ENCODE peak calls at places on chromosomes 11 and 22, in five cellular contexts. F is neural progenitor cell, S is fibroblast of mammary gland, A is endothelial cell, W is B cell. B is an unnamed sample.

GRCh38 chr11:113449743-113450142 is 25.5 kb downstream of the DRD2 start:
- DNase-seq in F (no peak), S (no peak), A (no peak), W (no peak), B (no peak)

GRCh38 chr11:133586903-133587517 is 54.7 kb upstream of the OPCML start:
- DNase-seq in F (no peak), S (no peak), A (no peak), W (no peak), B (no peak)

GRCh38 chr11:131943296-131943695 is 572.9 kb downstream of the NTM start:
- DNase-seq in F (no peak), S (no peak), A (no peak), W (no peak), B (no peak)

GRCh38 chr11:75388386-75389275 is 10.7 kb upstream of the RPS3 start:
- DNase-seq in F (peak), S (peak), A (peak), W (peak), B (peak)

GRCh38 chr11:112584674-112585073 is 324.0 kb upstream of the PLET1 start:
- DNase-seq in F (peak), S (no peak), A (peak), W (no peak), B (no peak)

GRCh38 chr22:39135092-39135896 is 17.2 kb downstream of the CBX7 start:
- DNase-seq in F (peak), S (no peak), A (peak), W (peak), B (peak)

GRCh38 chr22:50262460-50262911 is 1.0 kb upstream of the MAPK12 start:
- DNase-seq in F (no peak), S (peak), A (no peak), W (no peak), B (no peak)

GRCh38 chr11:11250470-11250869 is 102.6 kb downstream of the CSNK2A3 start:
- DNase-seq in F (no peak), S (no peak), A (no peak), W (no peak), B (no peak)

GRCh38 chr11:16981651-16982194 is 32.5 kb downstream of the PLEKHA7 start:
- DNase-seq in F (peak), S (no peak), A (no peak), W (no peak), B (no peak)

DNA sequence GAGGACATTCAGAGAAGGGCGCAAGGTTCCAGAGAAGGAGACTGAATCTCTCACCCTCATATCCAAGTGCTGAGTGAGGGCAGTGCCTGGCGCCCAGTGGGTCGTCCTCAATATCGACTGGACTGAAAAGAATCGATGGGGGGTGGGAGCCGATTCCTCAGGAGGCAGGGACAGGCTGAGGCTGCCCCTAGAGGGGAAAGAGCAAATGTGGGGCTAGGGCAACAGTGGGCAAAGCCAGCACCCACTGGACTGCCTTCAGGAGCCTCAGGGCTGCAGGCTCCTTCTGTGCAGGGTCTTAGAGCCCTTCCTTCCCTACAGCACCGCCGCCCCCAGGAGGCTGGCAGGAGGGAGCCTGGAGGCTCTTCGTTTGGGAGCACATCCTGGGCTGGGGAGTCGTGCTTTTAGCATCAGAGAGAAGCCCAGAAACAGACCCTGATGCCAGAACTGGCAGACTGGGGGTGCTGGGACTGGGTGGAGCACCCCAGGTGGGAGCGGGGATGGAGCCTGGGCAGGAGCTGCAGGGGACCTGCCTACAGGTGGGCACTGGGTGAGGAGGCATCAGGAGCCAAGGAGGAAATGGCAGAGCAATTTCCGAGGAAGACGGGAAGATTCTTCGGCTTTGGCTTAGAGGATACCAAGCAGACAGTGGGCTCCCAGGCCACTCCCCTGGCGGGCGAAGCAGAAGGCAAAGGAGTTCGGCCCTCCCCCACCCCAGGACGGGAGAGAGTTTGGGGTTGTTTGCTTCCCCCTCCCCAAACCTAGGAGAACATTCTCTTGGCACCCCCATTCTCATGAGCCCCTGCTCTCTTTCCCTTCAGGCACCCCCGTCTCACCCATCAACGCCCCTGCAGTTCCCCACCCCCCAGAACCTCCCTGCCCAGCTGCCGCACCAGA is 1.2 kb downstream of the SYT7 start:
- DNase-seq in F (peak), S (no peak), A (no peak), W (peak), B (no peak)
- TF ChIP-seq CTCF in F (peak), S (no peak), A (no peak), W (no peak), B (no peak)

DNA sequence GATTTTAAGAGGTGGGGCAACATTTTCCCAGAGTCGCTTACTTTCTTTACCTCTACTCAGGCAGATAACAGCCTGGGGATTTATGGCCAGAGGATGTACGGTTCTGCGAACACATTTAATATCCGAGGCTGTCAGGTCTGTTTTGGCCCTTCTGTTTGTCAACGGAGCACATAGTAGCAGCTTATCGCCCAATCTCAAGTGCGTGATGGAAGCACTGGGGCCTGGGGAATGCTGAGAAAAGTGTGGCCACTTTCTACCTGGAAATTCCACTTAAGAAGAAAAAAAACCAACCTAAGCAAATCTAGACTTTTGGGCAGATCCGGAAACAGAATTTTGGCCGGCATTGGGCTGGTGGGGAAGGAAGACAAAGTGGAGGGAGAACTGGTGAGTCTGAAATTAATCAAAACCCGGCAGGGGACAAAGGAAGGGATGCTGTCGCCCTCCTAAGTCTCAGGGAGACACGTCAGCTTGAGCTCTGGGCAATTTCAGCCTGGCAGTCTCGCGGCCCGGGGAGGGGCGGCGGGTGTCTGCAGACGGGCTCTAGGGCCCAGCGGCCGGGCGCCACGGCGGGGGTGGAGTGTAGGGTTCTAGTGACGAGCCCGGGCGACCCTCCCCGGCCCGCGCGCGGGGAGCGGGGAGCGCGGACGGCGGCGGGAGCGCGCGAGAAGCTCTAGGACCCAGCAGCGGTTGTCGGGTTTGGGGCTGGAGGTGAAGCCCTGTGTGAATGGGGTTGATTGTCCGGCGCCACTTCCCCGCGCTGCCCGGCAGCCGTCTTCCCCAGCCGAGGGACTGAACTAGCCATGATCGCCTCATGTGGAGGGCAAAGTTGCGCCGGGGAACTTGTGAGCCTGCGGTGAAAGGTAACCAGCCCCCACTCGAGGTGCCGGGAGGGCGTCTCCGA is at the start of gene AMOTL1:
- DNase-seq in F (peak), S (peak), A (peak), W (peak), B (peak)
- TF ChIP-seq CTCF in F (no peak), S (no peak), A (no peak), W (no peak), B (no peak)

GRCh38 chr11:57347336-57347735 is 9.2 kb downstream of the P2RX3 start:
- DNase-seq in F (no peak), S (no peak), A (no peak), W (no peak), B (no peak)

GRCh38 chr11:57343825-57344224 is 5.7 kb downstream of the P2RX3 start:
- DNase-seq in F (no peak), S (no peak), A (no peak), W (no peak), B (no peak)

GRCh38 chr11:57348052-57348451 is 9.9 kb downstream of the P2RX3 start:
- DNase-seq in F (no peak), S (no peak), A (no peak), W (no peak), B (no peak)

GRCh38 chr11:57344826-57345225 is 6.7 kb downstream of the P2RX3 start:
- DNase-seq in F (no peak), S (no peak), A (no peak), W (no peak), B (no peak)

GRCh38 chr11:57345555-57346151 is 7.5 kb downstream of the P2RX3 start:
- DNase-seq in F (peak), S (peak), A (peak), W (peak), B (peak)
- TF ChIP-seq CTCF in F (peak), S (peak), A (peak), W (peak), B (peak)

GRCh38 chr11:123428221-123428631 is 1.8 kb upstream of the GRAMD1B start:
- DNase-seq in F (no peak), S (no peak), A (no peak), W (no peak), B (no peak)

GRCh38 chr11:123429336-123429735 is 733 bp upstream of the GRAMD1B start:
- DNase-seq in F (no peak), S (peak), A (no peak), W (no peak), B (no peak)

GRCh38 chr11:123431619-123432018 is 1.6 kb downstream of the GRAMD1B start:
- DNase-seq in F (no peak), S (no peak), A (no peak), W (no peak), B (no peak)

GRCh38 chr11:123430736-123431356 is 777 bp downstream of the GRAMD1B start:
- DNase-seq in F (peak), S (no peak), A (peak), W (peak), B (peak)

DNA sequence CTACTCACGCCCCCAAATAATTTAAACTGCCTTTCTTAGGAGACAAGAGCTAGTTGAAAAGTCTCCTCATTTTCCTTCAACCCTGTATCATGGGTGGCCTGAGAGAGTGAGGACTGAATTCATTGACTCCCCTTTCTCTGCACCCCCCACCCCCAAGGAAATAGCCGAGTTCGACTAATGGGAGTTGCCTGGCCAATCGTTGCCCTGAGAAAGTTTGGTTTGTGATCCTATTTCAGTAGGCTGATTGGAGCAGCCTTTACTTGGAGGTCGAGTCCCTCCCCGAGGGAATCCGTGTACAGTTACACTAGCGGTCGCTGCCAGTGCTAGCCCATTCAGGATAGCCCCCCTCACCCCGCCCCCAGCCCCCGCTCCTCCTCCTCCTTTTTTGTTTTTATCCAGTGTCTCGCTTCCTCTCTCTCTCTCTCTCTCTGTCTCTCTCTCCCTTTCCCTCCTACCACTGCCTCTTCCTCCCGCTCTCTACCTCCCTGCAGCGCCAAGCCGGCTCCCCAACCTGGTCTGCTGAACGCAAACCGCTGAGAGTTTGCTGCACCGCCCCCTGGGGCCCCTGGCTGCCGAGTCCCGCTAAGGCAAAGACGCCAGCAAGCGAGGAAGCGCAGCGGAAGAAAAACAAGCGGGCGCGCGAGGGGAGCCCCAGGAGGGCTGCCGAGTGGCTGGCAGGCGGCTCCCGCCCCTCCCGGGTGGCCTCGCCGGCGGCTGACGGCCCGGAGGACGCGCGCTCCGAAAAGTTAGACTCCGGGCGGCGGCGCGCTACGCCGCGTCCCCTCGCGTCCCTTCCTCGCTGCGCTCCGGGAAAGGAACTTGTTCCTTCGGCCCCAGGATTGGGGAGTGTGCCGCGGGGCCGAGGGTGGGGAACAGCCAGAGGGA is at the start of gene GRAMD1B:
- DNase-seq in F (peak), S (peak), A (peak), W (peak), B (peak)
- TF ChIP-seq CTCF in F (peak), S (no peak), A (no peak), W (no peak), B (peak)

GRCh38 chr11:110123003-110123402 is 29.8 kb downstream of the ZC3H12C start:
- DNase-seq in F (no peak), S (peak), A (no peak), W (no peak), B (no peak)

GRCh38 chr11:110121204-110121603 is 28.0 kb downstream of the ZC3H12C start:
- DNase-seq in F (no peak), S (peak), A (no peak), W (no peak), B (no peak)

GRCh38 chr11:110125632-110126031 is 32.4 kb downstream of the ZC3H12C start:
- DNase-seq in F (no peak), S (peak), A (no peak), W (no peak), B (no peak)

GRCh38 chr11:110126936-110127335 is 33.7 kb downstream of the ZC3H12C start:
- DNase-seq in F (no peak), S (no peak), A (no peak), W (no peak), B (no peak)

GRCh38 chr11:110124605-110125004 is 31.4 kb downstream of the ZC3H12C start:
- DNase-seq in F (no peak), S (peak), A (no peak), W (no peak), B (no peak)
- TF ChIP-seq CTCF in F (no peak), S (no peak), A (no peak), W (no peak), B (no peak)

GRCh38 chr22:37643225-37643847 is 3.9 kb downstream of the SH3BP1 start:
- DNase-seq in F (peak), S (peak), A (peak), W (peak), B (peak)
- TF ChIP-seq CTCF in F (peak), S (peak), A (peak), W (peak), B (peak)

DNA sequence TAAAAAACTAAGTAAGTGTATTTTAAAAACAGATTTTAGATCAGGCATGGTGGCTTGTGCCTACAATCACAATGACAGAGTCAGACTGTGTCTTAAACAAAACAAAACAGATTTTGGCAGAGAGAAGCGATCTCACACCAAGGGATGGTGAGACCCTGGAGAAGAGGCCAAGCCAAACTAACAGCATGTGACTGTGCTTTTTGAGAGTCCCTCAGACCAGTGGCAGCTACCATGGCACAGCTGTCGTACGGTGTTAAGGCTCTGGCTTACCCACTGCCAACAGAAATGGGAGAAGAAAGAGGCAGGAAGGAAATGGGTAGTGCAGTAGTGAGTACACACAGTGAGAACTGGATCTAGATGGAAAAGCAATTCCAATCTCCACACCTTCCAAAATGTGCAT is 60.6 kb downstream of the SGSM3 start:
- DNase-seq in F (no peak), S (no peak), A (no peak), W (no peak), B (no peak)
- TF ChIP-seq CTCF in F (no peak), S (no peak), A (no peak), W (no peak), B (no peak)

GRCh38 chr11:118401151-118401879 is at the start of gene ATP5MG:
- DNase-seq in F (peak), S (peak), A (peak), W (peak), B (peak)
- TF ChIP-seq CTCF in F (peak), S (no peak), A (no peak), W (peak), B (no peak)

DNA sequence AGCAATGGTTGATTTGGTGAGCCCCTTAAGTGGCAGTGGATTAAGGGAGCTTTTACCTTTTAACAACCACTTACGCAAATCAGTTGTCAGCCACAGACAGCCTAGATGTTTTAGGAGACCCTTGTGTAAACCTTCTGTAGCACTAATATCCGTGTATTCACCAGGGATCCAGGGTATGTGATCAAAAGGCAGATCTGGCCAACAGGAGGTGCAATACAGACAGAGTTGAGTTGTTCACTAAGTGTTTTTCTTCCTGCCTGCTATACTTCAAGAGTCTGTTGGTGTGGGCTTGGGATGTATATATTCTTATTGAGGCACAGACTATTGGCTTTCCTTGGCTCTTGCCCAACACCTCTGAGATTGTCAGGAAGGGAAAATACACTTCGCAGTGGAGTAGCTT is 175.1 kb downstream of the FAT3 start:
- DNase-seq in F (peak), S (no peak), A (no peak), W (no peak), B (no peak)
- TF ChIP-seq CTCF in F (peak), S (peak), A (no peak), W (no peak), B (no peak)